ENCODE peak calls at places on chromosomes 1 and 21, in four cellular contexts. A is fibroblast of lung, F is hepatocyte, Q is GM12878. V is an unnamed sample.

GRCh38 chr21:31203371-31204054 is 140.5 kb downstream of the TIAM1 start:
- DNase-seq in A (peak), F (no peak), Q (no peak), V (no peak)

GRCh38 chr1:90706437-90707362 is 10.4 kb downstream of the BARHL2 start:
- DNase-seq in A (no peak), F (peak), Q (no peak), V (no peak)

GRCh38 chr1:15760520-15761211 is 2.1 kb downstream of the FBLIM1 start:
- DNase-seq in A (peak), F (peak), Q (no peak), V (peak)

GRCh38 chr21:37378700-37379139 is 12.1 kb downstream of the DYRK1A start:
- DNase-seq in A (no peak), F (no peak), Q (no peak), V (no peak)

GRCh38 chr1:2821970-2822620 is 20.6 kb upstream of the TTC34 start:
- DNase-seq in A (no peak), F (no peak), Q (no peak), V (peak)

GRCh38 chr1:244992833-244993232 is 128.5 kb upstream of the HNRNPU start:
- DNase-seq in A (no peak), F (no peak), Q (no peak), V (no peak)

GRCh38 chr1:244599937-244600350 is 53.0 kb upstream of the DESI2 start:
- DNase-seq in A (peak), F (peak), Q (peak), V (no peak)

GRCh38 chr1:117110774-117111173 is 10.8 kb downstream of the TRIM45 start:
- DNase-seq in A (no peak), F (no peak), Q (no peak), V (no peak)

GRCh38 chr1:186286615-186287317 is 88.3 kb downstream of the TPR start:
- DNase-seq in A (peak), F (no peak), Q (no peak), V (no peak)

GRCh38 chr1:29475256-29475800 is 239.0 kb downstream of the PTPRU start:
- DNase-seq in A (no peak), F (no peak), Q (no peak), V (no peak)

GRCh38 chr1:241614572-241614971 is 25.6 kb downstream of the CHML start:
- DNase-seq in A (no peak), F (no peak), Q (no peak), V (no peak)

GRCh38 chr1:46288485-46289133 is 14.8 kb downstream of the LRRC41 start:
- DNase-seq in A (no peak), F (no peak), Q (no peak), V (no peak)

GRCh38 chr1:21818661-21819060 is 6.6 kb downstream of the LDLRAD2 start:
- DNase-seq in A (no peak), F (peak), Q (no peak), V (peak)

DNA sequence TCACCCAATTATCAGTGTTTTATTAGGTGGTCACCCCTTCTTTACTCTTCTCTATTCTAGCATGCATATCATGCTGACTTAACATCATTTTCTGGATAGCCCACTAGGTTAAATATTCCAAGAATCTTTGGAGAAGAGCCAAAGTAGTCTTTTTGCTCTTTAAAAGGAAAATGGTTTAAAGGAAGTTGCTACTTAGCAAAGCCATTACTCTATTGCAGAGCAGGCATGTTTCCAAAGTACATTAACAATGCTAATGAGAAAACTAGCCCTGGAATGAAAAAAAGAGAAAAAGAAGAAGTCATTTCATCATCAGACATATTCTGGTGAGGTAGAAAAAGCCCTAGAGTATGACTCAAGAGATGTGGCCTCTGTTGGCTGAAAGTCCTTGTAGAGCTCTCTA is 74.0 kb downstream of the NUF2 start:
- DNase-seq in A (peak), F (no peak), Q (no peak), V (no peak)
- H3K27ac ChIP-seq in A (no peak), F (no peak), Q (no peak), V (no peak)

DNA sequence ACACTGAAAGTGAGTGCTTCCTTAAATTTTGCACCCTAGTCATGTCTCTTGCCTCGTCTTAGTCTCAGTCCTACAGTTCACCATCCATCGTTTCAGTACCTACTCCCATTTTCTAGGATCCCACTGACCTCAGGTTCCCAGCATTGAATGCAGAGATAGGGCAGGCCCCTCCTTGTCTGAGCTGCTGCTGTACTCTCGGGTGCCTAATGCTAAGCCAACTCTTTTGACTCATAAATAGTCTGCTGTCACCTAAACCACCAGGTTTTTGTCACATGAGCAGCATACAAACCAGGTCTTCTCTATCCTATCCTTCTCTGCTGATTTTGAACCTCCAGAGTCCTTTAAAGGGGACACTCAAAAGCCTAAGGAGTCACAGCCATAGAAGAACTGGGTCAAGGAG is 3.0 kb downstream of the ARHGAP30 start:
- DNase-seq in A (no peak), F (no peak), Q (no peak), V (no peak)
- H3K4me3 ChIP-seq in A (no peak), F (no peak), Q (peak), V (no peak)

GRCh38 chr1:184387871-184388670 is 1.2 kb downstream of the C1orf21 start:
- DNase-seq in A (peak), F (peak), Q (no peak), V (peak)

GRCh38 chr1:184387069-184387870 is 441 bp downstream of the C1orf21 start:
- DNase-seq in A (no peak), F (peak), Q (no peak), V (peak)

GRCh38 chr1:184388671-184389292 is 2.0 kb downstream of the C1orf21 start:
- DNase-seq in A (no peak), F (no peak), Q (no peak), V (no peak)

GRCh38 chr1:184390889-184391288 is 4.1 kb downstream of the C1orf21 start:
- DNase-seq in A (peak), F (no peak), Q (no peak), V (no peak)

DNA sequence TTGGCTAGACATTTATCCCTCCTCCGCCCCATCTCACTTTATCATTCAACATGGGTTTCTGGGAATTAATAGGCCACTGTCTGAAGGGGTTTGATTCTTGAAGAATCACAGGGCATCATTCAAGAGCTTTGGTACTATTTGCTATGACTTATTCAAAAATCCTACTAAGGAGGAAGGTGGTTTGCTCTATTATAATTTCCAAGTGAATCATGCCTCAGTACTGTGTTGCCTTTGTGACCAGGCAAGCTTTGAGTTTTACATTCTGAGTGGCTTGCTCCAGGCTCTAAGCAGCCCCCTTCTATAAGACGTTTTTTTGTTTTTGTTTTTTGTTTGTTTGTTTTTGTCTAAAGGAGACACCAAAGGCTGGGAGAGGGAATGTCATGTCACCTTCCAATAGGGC is 2.6 kb downstream of the C1orf21 start:
- DNase-seq in A (no peak), F (no peak), Q (no peak), V (no peak)
- H3K27ac ChIP-seq in A (no peak), F (no peak), Q (no peak), V (peak)

GRCh38 chr1:905071-905749 is 18.5 kb upstream of the SAMD11 start:
- DNase-seq in A (peak), F (peak), Q (no peak), V (peak)
- H3K4me3 ChIP-seq in A (peak), F (peak), Q (no peak), V (peak)

GRCh38 chr1:113388017-113388620 is 2.2 kb upstream of the MAGI3 start:
- DNase-seq in A (no peak), F (no peak), Q (no peak), V (no peak)
- H3K27ac ChIP-seq in A (no peak), F (peak), Q (no peak), V (peak)

GRCh38 chr21:29301703-29302102 is 3.0 kb downstream of the BACH1 start:
- DNase-seq in A (no peak), F (no peak), Q (no peak), V (no peak)
- H3K4me3 ChIP-seq in A (peak), F (peak), Q (peak), V (peak)

DNA sequence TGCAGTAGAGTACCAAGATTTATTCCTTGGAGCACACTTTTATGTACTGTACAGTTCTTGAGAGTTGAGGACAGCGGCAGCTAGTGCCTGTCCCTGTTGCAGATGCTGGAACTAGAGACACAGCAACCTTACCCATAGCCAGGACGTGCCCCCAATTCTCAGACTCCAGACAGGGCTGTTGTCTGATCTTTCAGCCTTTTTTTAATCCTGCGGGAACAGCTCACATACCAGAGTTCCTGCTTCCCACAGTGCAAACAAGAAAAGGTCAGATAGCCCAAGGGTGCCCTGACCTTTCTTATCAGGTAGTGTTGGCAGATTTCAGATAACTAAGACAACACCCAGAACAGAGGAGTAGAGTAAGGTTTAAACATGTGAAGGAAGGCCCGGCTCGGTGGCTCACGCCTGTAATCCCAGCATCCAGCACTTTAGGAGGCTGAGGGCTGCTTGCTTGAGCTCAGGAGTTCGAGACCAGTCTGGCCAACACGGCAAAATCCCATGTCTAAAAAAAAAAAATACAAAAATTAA is 78.5 kb downstream of the DOP1B start:
- DNase-seq in A (no peak), F (peak), Q (no peak), V (no peak)
- H3K27ac ChIP-seq in A (no peak), F (peak), Q (no peak), V (peak)